ENCODE peak calls at places on chromosomes 12 and 14, in six cellular contexts. O is SK-N-SH, T is K562, N is IMR-90, Q is GM12878, X is HepG2. H is an unnamed sample.

GRCh38 chr14:89221109-89221508 is 195.9 kb downstream of the FOXN3 start:
- DNase-seq in O (no peak), T (no peak), N (peak; percentile 84), Q (no peak), X (no peak), H (no peak)

GRCh38 chr12:127230843-127231260 is 1036.1 kb upstream of the TMEM132C start:
- DNase-seq in O (no peak), T (no peak), N (peak; percentile 94), Q (no peak), X (no peak), H (peak; percentile 57)

GRCh38 chr12:95805864-95806669 is 15.5 kb upstream of the NTN4 start:
- DNase-seq in O (no peak), T (no peak), N (peak; percentile 99), Q (no peak), X (no peak), H (peak; percentile 89)

GRCh38 chr14:55948399-55948798 is 169.8 kb upstream of the PELI2 start:
- DNase-seq in O (no peak), T (no peak), N (no peak), Q (no peak), X (no peak), H (no peak)

GRCh38 chr12:50600364-50600763 is 95.6 kb downstream of the DIP2B start:
- DNase-seq in O (no peak), T (no peak), N (no peak), Q (no peak), X (no peak), H (no peak)

GRCh38 chr12:15756822-15757221 is 32.4 kb downstream of the EPS8 start:
- DNase-seq in O (no peak), T (no peak), N (peak; percentile 62), Q (no peak), X (no peak), H (no peak)

GRCh38 chr12:28145211-28145610 is 45.0 kb upstream of the CCDC91 start:
- DNase-seq in O (no peak), T (no peak), N (no peak), Q (no peak), X (no peak), H (no peak)

GRCh38 chr12:55829967-55830600 is 697 bp upstream of the DNAJC14 start:
- DNase-seq in O (peak; percentile 79), T (peak; percentile 82), N (no peak), Q (no peak), X (no peak), H (peak; percentile 23)

GRCh38 chr14:52609445-52610044 is 56.9 kb downstream of the GPR137C start:
- DNase-seq in O (no peak), T (no peak), N (no peak), Q (no peak), X (peak; percentile 7), H (no peak)

GRCh38 chr12:67067453-67068203 is 201.5 kb upstream of the CAND1 start:
- DNase-seq in O (peak; percentile 1), T (no peak), N (no peak), Q (no peak), X (no peak), H (peak; percentile 29)

GRCh38 chr12:130948751-130949150 is 5.0 kb upstream of the ADGRD1 start:
- DNase-seq in O (no peak), T (no peak), N (no peak), Q (no peak), X (no peak), H (no peak)

GRCh38 chr12:6438345-6438744 is 6.4 kb upstream of the CD27 start:
- DNase-seq in O (no peak), T (no peak), N (no peak), Q (no peak), X (no peak), H (no peak)

GRCh38 chr12:12008931-12009611 is 61.7 kb upstream of the BCL2L14 start:
- DNase-seq in O (no peak), T (no peak), N (peak; percentile 31), Q (peak; percentile 86), X (no peak), H (no peak)

GRCh38 chr12:84842406-84843013 is 70.1 kb downstream of the SLC6A15 start:
- DNase-seq in O (peak; percentile 32), T (peak; percentile 8), N (peak; percentile 51), Q (no peak), X (peak; percentile 16), H (peak; percentile 22)

DNA sequence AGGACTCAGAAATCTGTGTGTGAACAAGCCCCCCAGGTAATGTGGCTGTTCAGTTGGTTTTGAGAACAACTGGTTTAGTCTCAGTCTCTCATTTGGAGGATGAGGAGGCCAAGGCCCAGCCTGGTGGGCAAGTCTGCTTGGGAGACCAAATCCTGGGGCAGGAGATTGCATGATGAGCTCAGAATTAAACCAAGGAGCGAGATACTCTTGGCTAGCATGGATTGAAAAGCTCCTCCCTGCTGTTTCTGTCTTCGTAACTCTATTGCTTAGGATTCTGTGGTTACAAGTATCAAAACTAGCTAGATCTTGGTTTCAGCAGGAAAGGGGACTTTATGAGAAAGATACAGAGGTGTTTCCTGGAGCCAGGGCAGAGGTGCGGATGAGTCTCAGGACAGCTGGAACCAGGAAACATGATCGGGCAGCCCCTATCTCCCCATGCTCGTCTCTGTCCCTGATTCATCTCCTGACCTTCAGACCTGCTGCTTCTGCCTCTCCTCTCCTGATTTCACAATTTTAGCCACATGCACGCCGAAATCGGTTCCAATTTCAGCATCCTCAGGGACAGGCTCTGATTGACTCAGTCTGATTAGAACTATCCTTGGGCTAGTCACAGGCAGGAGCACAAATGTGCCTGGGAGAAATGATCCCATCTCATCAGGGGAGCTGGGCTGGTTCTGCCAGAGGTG is 40.2 kb upstream of the RIN3 start:
- DNase-seq in O (no peak), T (no peak), N (peak; percentile 75), Q (no peak), X (peak; percentile 72), H (peak; percentile 38)
- TF ChIP-seq SMC3 in O (no peak), T (no peak), N (no peak), Q (no peak), X (no peak), H (no peak)

DNA sequence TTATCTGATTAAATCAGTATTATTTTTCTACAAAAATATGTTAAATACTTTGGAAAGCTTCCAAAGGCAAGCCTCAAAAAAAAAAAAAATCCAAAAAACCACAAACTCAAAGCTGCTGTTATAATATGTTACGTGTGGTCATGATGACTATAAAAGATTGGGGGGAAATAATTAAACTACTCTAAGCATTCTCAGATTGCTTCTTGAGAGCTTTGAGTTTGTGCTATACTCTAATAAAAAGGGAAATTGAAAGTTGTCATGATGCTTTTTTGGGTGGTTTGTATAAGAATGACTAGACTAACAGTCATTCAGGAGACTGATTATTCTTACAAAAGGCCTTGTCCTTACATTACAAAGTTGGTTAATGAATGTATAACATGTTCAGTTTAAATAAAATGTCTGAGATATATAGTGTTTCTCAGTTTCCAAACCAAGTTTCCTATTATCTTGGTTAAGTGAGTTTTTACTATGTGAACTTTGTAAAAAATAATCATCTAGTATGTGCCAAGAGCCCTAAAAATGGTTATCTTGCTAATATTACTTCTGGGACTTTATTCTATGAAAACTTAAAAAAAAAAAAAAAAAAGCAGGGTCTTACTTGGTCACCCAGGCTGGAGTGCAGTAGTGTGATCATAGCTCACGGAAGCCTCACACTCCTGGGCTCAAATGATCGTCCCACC is 459.8 kb upstream of the RGS6 start:
- DNase-seq in O (no peak), T (no peak), N (peak; percentile 21), Q (no peak), X (no peak), H (no peak)
- TF ChIP-seq SMC3 in O (no peak), T (no peak), N (no peak), Q (no peak), X (no peak), H (no peak)

GRCh38 chr14:21298358-21298757 is 18.5 kb downstream of the RPGRIP1 start:
- DNase-seq in O (no peak), T (no peak), N (no peak), Q (no peak), X (peak; percentile 81), H (no peak)
- TF ChIP-seq SMC3 in O (no peak), T (no peak), N (no peak), Q (no peak), X (no peak), H (no peak)

DNA sequence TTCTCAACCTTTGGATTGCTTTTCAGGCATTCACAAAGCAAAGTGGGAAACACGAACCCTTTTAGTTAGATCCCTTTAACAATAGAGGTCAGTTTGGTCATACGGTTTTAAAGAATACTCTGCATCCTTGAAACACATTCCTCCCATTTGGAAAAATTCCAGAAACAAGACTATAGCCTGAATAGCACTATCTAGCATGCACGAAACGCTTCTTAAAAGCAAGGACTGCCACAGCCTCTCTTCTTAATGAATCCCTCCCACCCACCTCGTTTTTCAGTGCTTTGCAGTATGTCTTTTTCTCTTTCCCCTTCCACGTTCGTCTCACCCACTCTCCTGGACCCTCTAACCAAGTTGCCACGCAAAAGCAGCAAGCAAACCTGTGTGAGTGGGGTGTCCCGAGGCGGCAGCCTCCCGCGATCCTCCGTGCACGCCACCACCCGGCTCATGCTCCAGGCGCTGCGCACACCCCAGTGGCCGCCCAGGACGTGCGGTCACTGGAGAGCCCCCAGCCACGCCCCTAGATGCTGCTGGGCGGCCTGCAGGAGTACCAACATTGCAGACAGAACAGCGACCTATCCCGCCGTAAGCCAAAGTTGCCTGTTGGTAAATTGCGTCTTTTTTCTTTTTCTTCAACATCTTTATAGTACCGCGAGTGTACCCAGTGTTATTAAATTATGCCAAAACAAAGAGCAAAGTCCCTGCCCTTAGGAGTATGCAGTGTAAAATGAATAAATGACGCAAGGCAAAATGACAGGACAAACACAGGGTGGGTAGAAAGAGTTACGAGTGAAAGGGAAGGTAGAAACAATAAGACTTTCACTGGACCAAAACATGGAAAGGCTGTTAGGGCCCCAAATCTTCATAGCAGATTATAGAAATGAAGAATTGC is at the start of gene SLC38A4:
- DNase-seq in O (peak; percentile 34), T (no peak), N (peak; percentile 32), Q (no peak), X (peak; percentile 40), H (no peak)
- TF ChIP-seq SMC3 in O (no peak), T (no peak), N (peak; percentile 15), Q (no peak), X (no peak), H (no peak)

GRCh38 chr12:124765571-124766489 is 97.8 kb downstream of the SCARB1 start:
- DNase-seq in O (no peak), T (no peak), N (no peak), Q (no peak), X (no peak), H (no peak)

GRCh38 chr12:124769166-124769530 is 94.5 kb downstream of the SCARB1 start:
- DNase-seq in O (no peak), T (no peak), N (peak; percentile 77), Q (no peak), X (no peak), H (no peak)

GRCh38 chr12:124766745-124767074 is 97.0 kb downstream of the SCARB1 start:
- DNase-seq in O (no peak), T (no peak), N (no peak), Q (no peak), X (no peak), H (no peak)

GRCh38 chr12:124768462-124769165 is 95.0 kb downstream of the SCARB1 start:
- DNase-seq in O (no peak), T (no peak), N (peak; percentile 71), Q (no peak), X (no peak), H (peak; percentile 44)

GRCh38 chr12:124767075-124767821 is 96.4 kb downstream of the SCARB1 start:
- DNase-seq in O (peak; percentile 95), T (peak; percentile 93), N (peak; percentile 53), Q (peak; percentile 67), X (peak; percentile 62), H (peak; percentile 84)
- TF ChIP-seq SMC3 in O (peak; percentile 95), T (peak; percentile 94), N (peak; percentile 89), Q (peak; percentile 94), X (peak; percentile 54), H (peak; percentile 98)